ENCODE peak calls at places on chromosomes 1 and 21, in five cellular contexts. C is SK-N-SH, D is GM12878, M is GM12891, N is GM12892. Y is an unnamed sample.

GRCh38 chr1:242139437-242139836 is 140.5 kb upstream of the MAP1LC3C start:
- DNase-seq in C (no peak), D (peak; percentile 13), M (no peak), N (no peak), Y (no peak)

GRCh38 chr1:158203693-158204457 is 23.2 kb downstream of the CD1D start:
- DNase-seq in C (peak; percentile 40), D (peak; percentile 8), M (no peak), N (no peak), Y (peak; percentile 71)

GRCh38 chr1:116112388-116113140 is 1.4 kb downstream of the MAB21L3 start:
- DNase-seq in C (no peak), D (no peak), M (no peak), N (no peak), Y (no peak)

GRCh38 chr21:28337319-28337718 is 655.4 kb downstream of the LTN1 start:
- DNase-seq in C (peak; percentile 8), D (no peak), M (no peak), N (no peak), Y (no peak)

GRCh38 chr1:159560599-159560998 is 24.8 kb upstream of the OR10J5 start:
- DNase-seq in C (no peak), D (no peak), M (no peak), N (no peak), Y (no peak)

GRCh38 chr1:245216356-245217110 is 61.7 kb downstream of the KIF26B start:
- DNase-seq in C (no peak), D (no peak), M (no peak), N (no peak), Y (no peak)

GRCh38 chr1:174982971-174983689 is 16.6 kb upstream of the CACYBP start:
- DNase-seq in C (peak; percentile 28), D (no peak), M (no peak), N (no peak), Y (peak; percentile 43)

GRCh38 chr1:154497026-154497806 is 4.8 kb upstream of the TDRD10 start:
- DNase-seq in C (peak; percentile 21), D (peak; percentile 32), M (no peak), N (no peak), Y (peak; percentile 88)

GRCh38 chr1:94334764-94335163 is 83.4 kb upstream of the ABCD3 start:
- DNase-seq in C (no peak), D (no peak), M (no peak), N (no peak), Y (no peak)

GRCh38 chr1:33348676-33349080 is 27.8 kb upstream of the A3GALT2 start:
- DNase-seq in C (peak; percentile 50), D (no peak), M (no peak), N (no peak), Y (no peak)

GRCh38 chr1:234486858-234487830 is 8.2 kb upstream of the TARBP1 start:
- DNase-seq in C (peak; percentile 34), D (no peak), M (no peak), N (no peak), Y (no peak)

GRCh38 chr1:118842462-118843201 is 145.5 kb downstream of the TBX15 start:
- DNase-seq in C (no peak), D (no peak), M (no peak), N (no peak), Y (no peak)

GRCh38 chr1:66371233-66372005 is 162.5 kb upstream of the SGIP1 start:
- DNase-seq in C (no peak), D (no peak), M (no peak), N (no peak), Y (no peak)

GRCh38 chr21:33386222-33386784 is 16.9 kb upstream of the IFNGR2 start:
- DNase-seq in C (no peak), D (no peak), M (no peak), N (no peak), Y (peak; percentile 87)

GRCh38 chr1:63407002-63407401 is 39.6 kb downstream of the ALG6 start:
- DNase-seq in C (no peak), D (no peak), M (no peak), N (no peak), Y (no peak)

GRCh38 chr1:47578026-47578861 is 140.4 kb downstream of the FOXD2 start:
- DNase-seq in C (peak; percentile 58), D (no peak), M (no peak), N (no peak), Y (no peak)

GRCh38 chr1:206887701-206888100 is 9.5 kb upstream of the IL24 start:
- DNase-seq in C (no peak), D (no peak), M (no peak), N (no peak), Y (no peak)

GRCh38 chr1:7541629-7542028 is 229.5 kb upstream of the VAMP3 start:
- DNase-seq in C (no peak), D (no peak), M (no peak), N (no peak), Y (peak; percentile 43)

GRCh38 chr1:161440312-161440894 is 64.9 kb upstream of the FCGR2A start:
- DNase-seq in C (peak; percentile 92), D (peak; percentile 23), M (peak; percentile 80), N (peak; percentile 86), Y (peak; percentile 85)

GRCh38 chr1:114113801-114114750 is 39.6 kb downstream of the SYT6 start:
- DNase-seq in C (no peak), D (no peak), M (no peak), N (no peak), Y (peak; percentile 24)

GRCh38 chr1:7420706-7421105 is 350.4 kb upstream of the VAMP3 start:
- DNase-seq in C (peak; percentile 9), D (no peak), M (no peak), N (no peak), Y (no peak)

GRCh38 chr1:245085508-245086095 is 69.2 kb upstream of the KIF26B start:
- DNase-seq in C (no peak), D (peak; percentile 7), M (no peak), N (no peak), Y (no peak)

GRCh38 chr1:226428348-226429050 is 20.6 kb upstream of the PARP1 start:
- DNase-seq in C (no peak), D (no peak), M (no peak), N (no peak), Y (no peak)

GRCh38 chr1:1903224-1903623 is 11.8 kb upstream of the CALML6 start:
- DNase-seq in C (no peak), D (no peak), M (no peak), N (no peak), Y (no peak)

GRCh38 chr21:41361786-41362604 is at the start of gene MX2:
- DNase-seq in C (no peak), D (peak; percentile 91), M (peak; percentile 42), N (peak; percentile 44), Y (no peak)

GRCh38 chr1:85300140-85300539 is 23.7 kb upstream of the BCL10 start:
- DNase-seq in C (no peak), D (no peak), M (no peak), N (no peak), Y (no peak)

GRCh38 chr1:15029786-15030185 is 123.8 kb upstream of the TMEM51 start:
- DNase-seq in C (no peak), D (no peak), M (no peak), N (no peak), Y (no peak)

GRCh38 chr1:15029036-15029435 is 124.5 kb upstream of the TMEM51 start:
- DNase-seq in C (no peak), D (no peak), M (no peak), N (no peak), Y (no peak)

GRCh38 chr1:15026114-15026483 is 127.4 kb upstream of the TMEM51 start:
- DNase-seq in C (no peak), D (no peak), M (no peak), N (no peak), Y (no peak)

GRCh38 chr1:15027515-15027948 is 126.0 kb upstream of the TMEM51 start:
- DNase-seq in C (peak; percentile 85), D (no peak), M (peak; percentile 50), N (peak; percentile 48), Y (peak; percentile 81)

GRCh38 chr1:15028117-15028516 is 125.4 kb upstream of the TMEM51 start:
- DNase-seq in C (no peak), D (no peak), M (no peak), N (no peak), Y (no peak)
- TF ChIP-seq TAF1 in C (no peak), D (no peak), M (no peak), N (no peak), Y (no peak)

GRCh38 chr1:186689907-186690306 is 9.7 kb upstream of the PTGS2 start:
- DNase-seq in C (no peak), D (no peak), M (no peak), N (no peak), Y (no peak)
- TF ChIP-seq TAF1 in C (no peak), D (no peak), M (no peak), N (no peak), Y (no peak)

DNA sequence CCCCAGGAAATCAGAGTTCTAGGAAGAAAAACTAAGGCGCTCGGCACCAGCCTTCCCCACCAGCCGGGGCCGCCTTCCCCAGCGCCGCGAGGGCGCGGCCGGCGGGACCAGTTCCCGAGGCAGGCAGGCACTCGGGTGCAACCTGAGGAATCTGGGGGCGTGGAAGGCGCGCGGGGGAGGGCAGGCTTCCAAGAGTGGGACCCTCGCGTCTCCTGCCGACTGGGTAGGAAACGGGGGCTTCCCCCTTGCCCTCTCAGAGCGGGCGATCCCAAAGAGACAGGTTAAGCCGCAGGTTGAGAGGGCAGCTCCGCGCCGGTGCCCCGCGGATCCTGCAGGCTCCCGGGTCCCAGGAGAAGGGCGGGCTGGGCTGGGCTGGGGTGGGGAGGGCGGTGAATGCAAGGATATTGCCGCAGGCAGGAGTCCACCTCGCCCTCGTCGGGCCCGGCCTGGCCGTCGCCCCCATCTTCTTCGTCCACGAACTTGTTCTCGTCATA is 424 bp downstream of the ARPC5 start:
- DNase-seq in C (peak; percentile 71), D (no peak), M (no peak), N (no peak), Y (peak; percentile 63)
- TF ChIP-seq TAF1 in C (peak; percentile 23), D (peak; percentile 11), M (no peak), N (no peak), Y (no peak)

DNA sequence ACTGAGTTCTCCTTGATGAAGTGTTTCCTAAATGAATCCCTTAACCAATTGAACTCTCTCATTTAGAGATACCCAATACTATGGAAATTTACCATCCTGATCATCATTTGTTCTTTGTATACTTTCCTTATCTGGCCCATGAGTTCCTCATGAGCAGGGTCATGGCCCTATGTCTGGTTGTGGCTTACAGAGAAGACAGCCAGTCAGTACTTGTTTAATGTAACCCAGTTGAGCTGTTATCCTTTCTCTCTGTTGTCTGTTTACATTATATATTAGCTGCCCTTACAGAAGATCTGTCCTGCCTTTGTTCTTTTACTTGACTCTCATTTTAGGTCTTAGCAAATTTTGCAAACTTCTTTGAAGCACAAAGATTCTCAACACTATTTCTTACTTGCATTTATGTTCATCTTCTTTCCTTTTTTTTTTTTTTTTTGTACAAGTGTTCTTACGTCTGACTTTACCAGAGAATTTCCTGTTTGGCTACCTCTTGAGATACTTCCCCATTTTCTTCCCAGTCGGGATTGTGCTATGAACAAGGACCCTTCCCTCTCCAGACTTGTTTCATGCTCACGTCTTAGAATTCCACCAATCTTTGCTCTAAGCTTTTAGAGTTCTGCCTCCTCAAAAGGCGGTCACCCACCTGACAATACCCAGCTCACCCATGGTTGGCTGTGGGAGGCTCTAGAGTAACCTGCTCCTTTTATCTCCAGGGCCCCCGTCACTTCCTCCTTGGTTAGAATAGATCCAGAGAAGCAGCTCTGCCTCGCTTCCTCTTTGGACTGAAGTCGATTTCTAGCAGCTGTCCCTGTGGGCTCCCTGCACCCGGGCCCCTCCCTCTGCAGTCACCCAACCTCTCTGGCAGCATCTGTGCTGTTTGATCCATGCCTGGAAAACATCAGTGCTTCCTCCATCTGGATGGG is 53.6 kb upstream of the RUNX1 start:
- DNase-seq in C (no peak), D (no peak), M (peak; percentile 37), N (peak; percentile 15), Y (peak; percentile 82)
- TF ChIP-seq TAF1 in C (no peak), D (no peak), M (no peak), N (no peak), Y (no peak)

GRCh38 chr1:45493116-45493697 is 2.2 kb upstream of the TESK2 start:
- DNase-seq in C (peak; percentile 75), D (no peak), M (peak; percentile 33), N (no peak), Y (peak; percentile 77)
- TF ChIP-seq TAF1 in C (no peak), D (no peak), M (no peak), N (no peak), Y (no peak)